ENCODE peak calls at places on chromosomes 7 and 10, in six cellular contexts. One of them, this sample, is unnamed.

GRCh38 chr7:158237672-158238335 is 349.8 kb downstream of the PTPRN2 start:
- DNase-seq in NCI-H2171 treated with DMSO at 0.1 percent for 48 hours: no peak
- DNase-seq in GM13976: no peak
- DNase-seq in SHP77: no peak
- DNase-seq in astrocyte: no peak
- DNase-seq in T-helper 17 cell: no peak
- DNase-seq in this sample: no peak

GRCh38 chr7:1978656-1979590 is 253.8 kb downstream of the MAD1L1 start:
- DNase-seq in GM13976: no peak
- DNase-seq in T-helper 17 cell: no peak
- DNase-seq in SHP77: no peak
- DNase-seq in NCI-H2171 treated with DMSO at 0.1 percent for 48 hours: no peak
- DNase-seq in astrocyte: no peak
- DNase-seq in this sample: no peak

GRCh38 chr10:42888504-42889095 is 106.0 kb downstream of the BMS1 start:
- DNase-seq in GM13976: no peak
- DNase-seq in astrocyte: no peak
- DNase-seq in NCI-H2171 treated with DMSO at 0.1 percent for 48 hours: peak; percentile 0
- DNase-seq in T-helper 17 cell: no peak
- DNase-seq in SHP77: no peak
- DNase-seq in this sample: no peak

GRCh38 chr10:83078160-83078559 is 1061.1 kb upstream of the GHITM start:
- DNase-seq in SHP77: no peak
- DNase-seq in astrocyte: peak; percentile 5
- DNase-seq in T-helper 17 cell: no peak
- DNase-seq in NCI-H2171 treated with DMSO at 0.1 percent for 48 hours: no peak
- DNase-seq in GM13976: no peak
- DNase-seq in this sample: no peak

GRCh38 chr7:128351296-128352123 is 7.8 kb upstream of the RBM28 start:
- DNase-seq in T-helper 17 cell: no peak
- DNase-seq in astrocyte: no peak
- DNase-seq in NCI-H2171 treated with DMSO at 0.1 percent for 48 hours: no peak
- DNase-seq in GM13976: no peak
- DNase-seq in SHP77: no peak
- DNase-seq in this sample: peak; percentile 20

GRCh38 chr10:66782776-66783175 is 143.1 kb upstream of the LRRTM3 start:
- DNase-seq in GM13976: no peak
- DNase-seq in SHP77: no peak
- DNase-seq in NCI-H2171 treated with DMSO at 0.1 percent for 48 hours: no peak
- DNase-seq in astrocyte: peak; percentile 32
- DNase-seq in T-helper 17 cell: no peak
- DNase-seq in this sample: no peak

GRCh38 chr10:59460601-59461000 is 98.3 kb upstream of the FAM13C start:
- DNase-seq in NCI-H2171 treated with DMSO at 0.1 percent for 48 hours: no peak
- DNase-seq in T-helper 17 cell: no peak
- DNase-seq in SHP77: no peak
- DNase-seq in astrocyte: no peak
- DNase-seq in GM13976: no peak
- DNase-seq in this sample: no peak

GRCh38 chr10:123013456-123014419 is 4.9 kb downstream of the ACADSB start:
- DNase-seq in T-helper 17 cell: no peak
- DNase-seq in GM13976: no peak
- DNase-seq in NCI-H2171 treated with DMSO at 0.1 percent for 48 hours: no peak
- DNase-seq in astrocyte: no peak
- DNase-seq in SHP77: no peak
- DNase-seq in this sample: no peak

GRCh38 chr7:105461518-105461917 is 60.6 kb downstream of the PUS7 start:
- DNase-seq in SHP77: no peak
- DNase-seq in astrocyte: no peak
- DNase-seq in GM13976: no peak
- DNase-seq in NCI-H2171 treated with DMSO at 0.1 percent for 48 hours: no peak
- DNase-seq in T-helper 17 cell: no peak
- DNase-seq in this sample: no peak

GRCh38 chr7:54339074-54339473 is 203.1 kb upstream of the VSTM2A start:
- DNase-seq in astrocyte: no peak
- DNase-seq in SHP77: no peak
- DNase-seq in GM13976: no peak
- DNase-seq in NCI-H2171 treated with DMSO at 0.1 percent for 48 hours: no peak
- DNase-seq in T-helper 17 cell: no peak
- DNase-seq in this sample: no peak

GRCh38 chr10:131220601-131221171 is 90.8 kb downstream of the TCERG1L start:
- DNase-seq in GM13976: no peak
- DNase-seq in T-helper 17 cell: no peak
- DNase-seq in SHP77: no peak
- DNase-seq in astrocyte: no peak
- DNase-seq in NCI-H2171 treated with DMSO at 0.1 percent for 48 hours: no peak
- DNase-seq in this sample: no peak

GRCh38 chr10:3886191-3886590 is 101.2 kb upstream of the KLF6 start:
- DNase-seq in GM13976: no peak
- DNase-seq in SHP77: no peak
- DNase-seq in T-helper 17 cell: no peak
- DNase-seq in astrocyte: peak; percentile 55
- DNase-seq in NCI-H2171 treated with DMSO at 0.1 percent for 48 hours: no peak
- DNase-seq in this sample: no peak

GRCh38 chr7:90825779-90826178 is 229.7 kb downstream of the CDK14 start:
- DNase-seq in NCI-H2171 treated with DMSO at 0.1 percent for 48 hours: no peak
- DNase-seq in astrocyte: peak; percentile 73
- DNase-seq in SHP77: no peak
- DNase-seq in T-helper 17 cell: no peak
- DNase-seq in GM13976: no peak
- DNase-seq in this sample: no peak

GRCh38 chr10:78361031-78361430 is 327.4 kb downstream of the RPS24 start:
- DNase-seq in SHP77: no peak
- DNase-seq in T-helper 17 cell: no peak
- DNase-seq in astrocyte: no peak
- DNase-seq in GM13976: no peak
- DNase-seq in NCI-H2171 treated with DMSO at 0.1 percent for 48 hours: no peak
- DNase-seq in this sample: no peak

GRCh38 chr10:17122052-17122451 is 7.6 kb downstream of the CUBN start:
- DNase-seq in NCI-H2171 treated with DMSO at 0.1 percent for 48 hours: no peak
- DNase-seq in T-helper 17 cell: no peak
- DNase-seq in SHP77: no peak
- DNase-seq in GM13976: no peak
- DNase-seq in astrocyte: no peak
- DNase-seq in this sample: no peak

GRCh38 chr7:80386686-80387085 is 125.2 kb downstream of the GNAT3 start:
- DNase-seq in GM13976: no peak
- DNase-seq in astrocyte: peak; percentile 65
- DNase-seq in T-helper 17 cell: no peak
- DNase-seq in NCI-H2171 treated with DMSO at 0.1 percent for 48 hours: no peak
- DNase-seq in SHP77: no peak
- DNase-seq in this sample: no peak

GRCh38 chr10:30606313-30606712 is 23.2 kb downstream of the LYZL2 start:
- DNase-seq in T-helper 17 cell: no peak
- DNase-seq in GM13976: no peak
- DNase-seq in NCI-H2171 treated with DMSO at 0.1 percent for 48 hours: no peak
- DNase-seq in astrocyte: no peak
- DNase-seq in SHP77: no peak
- DNase-seq in this sample: no peak

GRCh38 chr7:10022957-10023356 is 950.7 kb upstream of the PHF14 start:
- DNase-seq in NCI-H2171 treated with DMSO at 0.1 percent for 48 hours: peak; percentile 53
- DNase-seq in T-helper 17 cell: no peak
- DNase-seq in GM13976: no peak
- DNase-seq in SHP77: peak; percentile 6
- DNase-seq in astrocyte: no peak
- DNase-seq in this sample: no peak

GRCh38 chr10:133318494-133319127 is 9.9 kb downstream of the ZNF511 start:
- DNase-seq in GM13976: peak; percentile 83
- DNase-seq in NCI-H2171 treated with DMSO at 0.1 percent for 48 hours: peak; percentile 24
- DNase-seq in SHP77: peak; percentile 74
- DNase-seq in T-helper 17 cell: peak; percentile 65
- DNase-seq in astrocyte: no peak
- DNase-seq in this sample: peak; percentile 69

GRCh38 chr10:18906636-18907035 is 142.0 kb upstream of the MALRD1 start:
- DNase-seq in SHP77: no peak
- DNase-seq in astrocyte: peak; percentile 29
- DNase-seq in T-helper 17 cell: no peak
- DNase-seq in GM13976: no peak
- DNase-seq in NCI-H2171 treated with DMSO at 0.1 percent for 48 hours: no peak
- DNase-seq in this sample: no peak

GRCh38 chr7:92226981-92227380 is 18.7 kb downstream of the KRIT1 start:
- DNase-seq in GM13976: no peak
- DNase-seq in astrocyte: no peak
- DNase-seq in SHP77: no peak
- DNase-seq in T-helper 17 cell: no peak
- DNase-seq in NCI-H2171 treated with DMSO at 0.1 percent for 48 hours: no peak
- DNase-seq in this sample: no peak

GRCh38 chr10:113493943-113494342 is 58.9 kb upstream of the HABP2 start:
- DNase-seq in NCI-H2171 treated with DMSO at 0.1 percent for 48 hours: no peak
- DNase-seq in GM13976: no peak
- DNase-seq in astrocyte: no peak
- DNase-seq in T-helper 17 cell: no peak
- DNase-seq in SHP77: no peak
- DNase-seq in this sample: no peak

GRCh38 chr7:95421847-95422444 is 12.9 kb downstream of the PON2 start:
- DNase-seq in SHP77: no peak
- DNase-seq in NCI-H2171 treated with DMSO at 0.1 percent for 48 hours: no peak
- DNase-seq in T-helper 17 cell: no peak
- DNase-seq in GM13976: no peak
- DNase-seq in astrocyte: peak; percentile 33
- DNase-seq in this sample: no peak

GRCh38 chr10:103542764-103543616 is 49.5 kb downstream of the NEURL1 start:
- DNase-seq in SHP77: peak; percentile 60
- DNase-seq in GM13976: peak; percentile 62
- DNase-seq in NCI-H2171 treated with DMSO at 0.1 percent for 48 hours: peak; percentile 91
- DNase-seq in T-helper 17 cell: no peak
- DNase-seq in astrocyte: peak; percentile 21
- DNase-seq in this sample: no peak

GRCh38 chr10:22825841-22826240 is 102.0 kb upstream of the ARMC3 start:
- DNase-seq in GM13976: no peak
- DNase-seq in astrocyte: no peak
- DNase-seq in SHP77: no peak
- DNase-seq in NCI-H2171 treated with DMSO at 0.1 percent for 48 hours: no peak
- DNase-seq in T-helper 17 cell: no peak
- DNase-seq in this sample: no peak

GRCh38 chr10:93766918-93767317 is 9.2 kb downstream of the LGI1 start:
- DNase-seq in astrocyte: no peak
- DNase-seq in SHP77: no peak
- DNase-seq in NCI-H2171 treated with DMSO at 0.1 percent for 48 hours: no peak
- DNase-seq in GM13976: no peak
- DNase-seq in T-helper 17 cell: no peak
- DNase-seq in this sample: no peak

GRCh38 chr10:91597397-91597881 is 35.4 kb downstream of the PPP1R3C start:
- DNase-seq in GM13976: no peak
- DNase-seq in NCI-H2171 treated with DMSO at 0.1 percent for 48 hours: peak; percentile 58
- DNase-seq in T-helper 17 cell: no peak
- DNase-seq in astrocyte: no peak
- DNase-seq in SHP77: no peak
- DNase-seq in this sample: no peak

GRCh38 chr7:15130666-15131541 is 228.4 kb upstream of the DGKB start:
- DNase-seq in T-helper 17 cell: no peak
- DNase-seq in GM13976: no peak
- DNase-seq in astrocyte: peak; percentile 75
- DNase-seq in SHP77: no peak
- DNase-seq in NCI-H2171 treated with DMSO at 0.1 percent for 48 hours: no peak
- DNase-seq in this sample: no peak

GRCh38 chr10:17256627-17257026 is 28.6 kb downstream of the VIM start:
- DNase-seq in astrocyte: peak; percentile 44
- DNase-seq in NCI-H2171 treated with DMSO at 0.1 percent for 48 hours: no peak
- DNase-seq in GM13976: no peak
- DNase-seq in SHP77: no peak
- DNase-seq in T-helper 17 cell: no peak
- DNase-seq in this sample: no peak

GRCh38 chr10:80453715-80454525 is at the start of gene TSPAN14:
- DNase-seq in astrocyte: peak; percentile 69
- DNase-seq in T-helper 17 cell: peak; percentile 53
- DNase-seq in GM13976: peak; percentile 93
- DNase-seq in NCI-H2171 treated with DMSO at 0.1 percent for 48 hours: peak; percentile 43
- DNase-seq in SHP77: peak; percentile 13
- DNase-seq in this sample: peak; percentile 73

GRCh38 chr10:1402821-1403507 is 334.4 kb downstream of the ADARB2 start:
- DNase-seq in T-helper 17 cell: no peak
- DNase-seq in NCI-H2171 treated with DMSO at 0.1 percent for 48 hours: no peak
- DNase-seq in SHP77: no peak
- DNase-seq in GM13976: no peak
- DNase-seq in astrocyte: no peak
- DNase-seq in this sample: no peak

GRCh38 chr10:35012781-35013180 is 77.4 kb downstream of the CUL2 start:
- DNase-seq in NCI-H2171 treated with DMSO at 0.1 percent for 48 hours: no peak
- DNase-seq in SHP77: no peak
- DNase-seq in T-helper 17 cell: no peak
- DNase-seq in astrocyte: no peak
- DNase-seq in GM13976: no peak
- DNase-seq in this sample: no peak

GRCh38 chr7:73307436-73307835 is 1.2 kb downstream of the NSUN5 start:
- DNase-seq in GM13976: no peak
- DNase-seq in NCI-H2171 treated with DMSO at 0.1 percent for 48 hours: no peak
- DNase-seq in T-helper 17 cell: no peak
- DNase-seq in SHP77: no peak
- DNase-seq in astrocyte: no peak
- DNase-seq in this sample: no peak

GRCh38 chr10:11110499-11110898 is 92.8 kb downstream of the CELF2 start:
- DNase-seq in NCI-H2171 treated with DMSO at 0.1 percent for 48 hours: no peak
- DNase-seq in astrocyte: no peak
- DNase-seq in GM13976: no peak
- DNase-seq in SHP77: no peak
- DNase-seq in T-helper 17 cell: no peak
- DNase-seq in this sample: no peak

GRCh38 chr7:127252736-127253288 is at the start of gene GRM8:
- DNase-seq in NCI-H2171 treated with DMSO at 0.1 percent for 48 hours: peak; percentile 87
- DNase-seq in T-helper 17 cell: no peak
- DNase-seq in SHP77: peak; percentile 62
- DNase-seq in astrocyte: peak; percentile 32
- DNase-seq in GM13976: peak; percentile 44
- DNase-seq in this sample: peak; percentile 29

GRCh38 chr7:150784954-150785353 is 15.2 kb downstream of the TMEM176B start:
- DNase-seq in NCI-H2171 treated with DMSO at 0.1 percent for 48 hours: no peak
- DNase-seq in T-helper 17 cell: no peak
- DNase-seq in GM13976: no peak
- DNase-seq in astrocyte: no peak
- DNase-seq in SHP77: no peak
- DNase-seq in this sample: no peak

GRCh38 chr7:137755846-137756685 is 90.7 kb downstream of the DGKI start:
- DNase-seq in T-helper 17 cell: no peak
- DNase-seq in SHP77: no peak
- DNase-seq in NCI-H2171 treated with DMSO at 0.1 percent for 48 hours: no peak
- DNase-seq in GM13976: no peak
- DNase-seq in astrocyte: peak; percentile 26
- DNase-seq in this sample: no peak

GRCh38 chr7:11786186-11786585 is 45.8 kb downstream of the THSD7A start:
- DNase-seq in NCI-H2171 treated with DMSO at 0.1 percent for 48 hours: no peak
- DNase-seq in GM13976: no peak
- DNase-seq in astrocyte: peak; percentile 84
- DNase-seq in SHP77: no peak
- DNase-seq in T-helper 17 cell: no peak
- DNase-seq in this sample: no peak

GRCh38 chr7:23394828-23395227 is 75.5 kb downstream of the IGF2BP3 start:
- DNase-seq in NCI-H2171 treated with DMSO at 0.1 percent for 48 hours: peak; percentile 91
- DNase-seq in astrocyte: peak; percentile 20
- DNase-seq in T-helper 17 cell: no peak
- DNase-seq in SHP77: peak; percentile 87
- DNase-seq in GM13976: no peak
- DNase-seq in this sample: no peak